ENCODE peak calls at places on chromosomes 3 and 15, in eight cellular contexts. Z is Panc1, X is Peyer's patch, R is dorsolateral prefrontal cortex, H is uterus, K is SJSA1, T is HCT116, I is psoas muscle. S is an unnamed sample.

GRCh38 chr15:101105059-101105851 is 146.6 kb downstream of the CHSY1 start:
- DNase-seq in Z (no peak), X (no peak), R (no peak), H (no peak), K (peak; percentile 60), T (no peak), I (peak; percentile 37), S (no peak)

GRCh38 chr3:140186421-140186920 is 251.5 kb downstream of the CLSTN2 start:
- DNase-seq in Z (no peak), X (no peak), R (no peak), H (peak; percentile 49), K (no peak), T (no peak), I (no peak), S (no peak)

GRCh38 chr15:62896969-62897486 is 145.5 kb upstream of the TPM1 start:
- DNase-seq in Z (peak; percentile 98), X (peak; percentile 74), R (peak; percentile 34), H (peak; percentile 95), K (peak; percentile 98), T (peak; percentile 94), I (peak; percentile 95), S (no peak)

GRCh38 chr15:45637552-45638033 is 2.8 kb downstream of the SQOR start:
- DNase-seq in Z (no peak), X (no peak), R (peak; percentile 19), H (peak; percentile 57), K (peak; percentile 56), T (no peak), I (peak; percentile 77), S (peak; percentile 91)

GRCh38 chr3:126300001-126300760 is 57.0 kb downstream of the KLF15 start:
- DNase-seq in Z (no peak), X (no peak), R (no peak), H (no peak), K (no peak), T (no peak), I (no peak), S (no peak)

GRCh38 chr3:156172536-156172935 is 52.2 kb downstream of the KCNAB1 start:
- DNase-seq in Z (no peak), X (no peak), R (no peak), H (no peak), K (no peak), T (no peak), I (no peak), S (no peak)

GRCh38 chr3:58899953-58900298 is 149.9 kb downstream of the CFAP20DC start:
- DNase-seq in Z (no peak), X (no peak), R (no peak), H (no peak), K (no peak), T (no peak), I (no peak), S (no peak)

GRCh38 chr3:112778298-112779008 is 68.2 kb downstream of the CD200R1L start:
- DNase-seq in Z (peak; percentile 24), X (no peak), R (no peak), H (no peak), K (no peak), T (no peak), I (no peak), S (no peak)

GRCh38 chr15:40238927-40239591 is at the start of gene PAK6:
- DNase-seq in Z (no peak), X (peak; percentile 65), R (peak; percentile 80), H (peak; percentile 54), K (peak; percentile 16), T (peak; percentile 51), I (peak; percentile 68), S (no peak)

GRCh38 chr3:129228891-129229585 is 20.4 kb upstream of the COPG1 start:
- DNase-seq in Z (no peak), X (no peak), R (no peak), H (no peak), K (peak; percentile 52), T (no peak), I (no peak), S (no peak)

GRCh38 chr3:129226374-129226773 is 23.0 kb upstream of the COPG1 start:
- DNase-seq in Z (peak; percentile 76), X (no peak), R (peak; percentile 73), H (peak; percentile 94), K (peak; percentile 81), T (peak; percentile 57), I (peak; percentile 97), S (no peak)

GRCh38 chr3:129230311-129231019 is 18.9 kb upstream of the COPG1 start:
- DNase-seq in Z (peak; percentile 56), X (no peak), R (no peak), H (no peak), K (peak; percentile 55), T (no peak), I (no peak), S (no peak)

DNA sequence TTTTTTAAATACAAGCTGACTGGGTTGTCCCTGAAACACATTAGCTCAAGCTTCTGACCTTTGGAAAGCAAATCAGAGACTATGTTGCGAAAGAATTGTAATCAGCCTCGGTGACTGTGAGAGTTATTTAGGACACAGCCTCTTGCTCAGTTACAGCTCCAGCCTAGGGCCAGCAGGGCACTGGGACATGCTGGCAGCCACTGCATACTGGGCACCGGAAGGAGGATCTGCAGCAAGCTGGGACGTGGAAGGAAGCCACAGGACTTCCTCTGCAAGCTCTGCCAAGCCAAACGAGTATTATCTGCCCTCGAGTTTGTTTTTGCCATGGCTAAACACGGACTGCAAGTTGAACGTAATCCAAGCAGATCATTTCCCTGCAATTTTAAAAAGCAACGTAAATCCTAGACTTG is 24.4 kb upstream of the COPG1 start:
- DNase-seq in Z (peak; percentile 67), X (peak; percentile 80), R (peak; percentile 69), H (peak; percentile 72), K (peak; percentile 16), T (no peak), I (peak; percentile 96), S (peak; percentile 54)
- H3K4me3 ChIP-seq in Z (peak overlapping the region; percentile 45), X (no peak overlapping the region), R (peak overlapping the region; percentile 12), H (no peak overlapping the region), K (no peak overlapping the region), T (peak overlapping the region; percentile 17), I (peak overlapping the region; percentile 33), S (peak overlapping the region; percentile 10)

GRCh38 chr3:47042231-47042791 is 62.8 kb downstream of the NBEAL2 start:
- DNase-seq in Z (no peak), X (no peak), R (no peak), H (no peak), K (no peak), T (no peak), I (no peak), S (no peak)

GRCh38 chr3:47047673-47048072 is 68.2 kb downstream of the NBEAL2 start:
- DNase-seq in Z (no peak), X (no peak), R (no peak), H (no peak), K (no peak), T (no peak), I (no peak), S (no peak)
- H3K27ac ChIP-seq in Z (no peak overlapping the region), X (no peak overlapping the region), R (peak overlapping the region; percentile 8), H (no peak overlapping the region), K (no peak overlapping the region), T (no peak overlapping the region), I (no peak overlapping the region), S (no peak overlapping the region)

GRCh38 chr3:186303985-186304384 is 58.0 kb downstream of the DGKG start:
- DNase-seq in Z (no peak), X (no peak), R (no peak), H (no peak), K (no peak), T (no peak), I (no peak), S (no peak)
- H3K27me3 ChIP-seq in Z (peaks cover 36% of the 10 kb centered on the region), X (no peaks in the 10 kb centered on the region), R (no peaks in the 10 kb centered on the region), H (no peaks in the 10 kb centered on the region), K (no peaks in the 10 kb centered on the region), T (peaks cover 61% of the 10 kb centered on the region), I (no peaks in the 10 kb centered on the region), S (peaks cover 4% of the 10 kb centered on the region)

DNA sequence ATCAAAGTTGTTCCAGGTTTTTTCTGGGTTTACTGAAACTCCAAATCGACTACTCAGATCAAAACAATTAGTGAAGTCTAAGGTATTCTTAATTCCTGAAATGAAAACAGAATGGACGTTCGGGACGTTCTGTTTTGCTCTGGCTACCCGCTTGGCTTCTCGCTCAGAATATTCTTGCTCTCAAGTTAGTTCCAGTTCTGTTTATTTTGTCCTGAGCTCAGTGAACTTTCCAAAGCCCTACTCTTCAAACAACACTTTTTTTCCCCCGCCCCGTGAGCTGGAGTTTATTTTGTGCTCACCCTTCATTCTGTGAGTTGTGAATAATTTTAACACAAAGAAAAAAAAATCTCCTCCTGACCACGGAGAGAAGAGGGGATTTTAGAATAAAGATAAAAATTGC is 72.6 kb downstream of the SAMMSON start:
- DNase-seq in Z (no peak), X (no peak), R (no peak), H (no peak), K (no peak), T (no peak), I (no peak), S (no peak)
- H3K4me3 ChIP-seq in Z (no peak overlapping the region), X (no peak overlapping the region), R (peak overlapping the region; percentile 46), H (no peak overlapping the region), K (no peak overlapping the region), T (no peak overlapping the region), I (peak overlapping the region; percentile 16), S (no peak overlapping the region)

DNA sequence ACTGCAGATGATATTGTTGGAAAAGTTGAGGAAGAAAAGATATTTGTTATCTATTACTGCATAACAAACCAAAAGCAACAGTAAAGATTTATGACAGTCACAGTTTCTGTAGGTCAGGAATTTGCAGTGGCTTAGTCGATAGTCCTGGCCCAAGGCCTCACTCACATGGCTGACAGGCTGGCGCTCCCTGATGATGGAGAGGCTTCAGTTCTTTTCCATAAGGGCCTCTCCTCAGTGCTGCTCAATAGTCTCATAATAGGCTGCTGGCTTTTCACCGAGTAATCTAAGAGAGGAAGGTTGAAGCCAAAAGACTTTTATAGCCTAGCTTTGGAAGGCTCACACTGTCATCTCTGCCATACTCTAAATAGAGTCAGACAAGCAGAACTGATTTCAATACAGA is 17.7 kb downstream of the IREB2 start:
- DNase-seq in Z (no peak), X (no peak), R (no peak), H (no peak), K (no peak), T (no peak), I (peak; percentile 65), S (no peak)
- H3K27ac ChIP-seq in Z (peak overlapping the region; percentile 95), X (no peak overlapping the region), R (no peak overlapping the region), H (peak overlapping the region; percentile 65), K (no peak overlapping the region), T (no peak overlapping the region), I (peak overlapping the region; percentile 70), S (no peak overlapping the region)

GRCh38 chr3:13676618-13677017 is 127.7 kb downstream of the FBLN2 start:
- DNase-seq in Z (no peak), X (no peak), R (no peak), H (no peak), K (no peak), T (no peak), I (no peak), S (no peak)

GRCh38 chr3:13673207-13673606 is 124.3 kb downstream of the FBLN2 start:
- DNase-seq in Z (no peak), X (no peak), R (no peak), H (no peak), K (no peak), T (no peak), I (peak; percentile 24), S (no peak)

GRCh38 chr3:13671536-13672233 is 122.8 kb downstream of the FBLN2 start:
- DNase-seq in Z (no peak), X (no peak), R (no peak), H (no peak), K (no peak), T (no peak), I (no peak), S (no peak)

GRCh38 chr3:13677272-13677671 is 128.3 kb downstream of the FBLN2 start:
- DNase-seq in Z (no peak), X (no peak), R (no peak), H (no peak), K (no peak), T (no peak), I (no peak), S (no peak)

GRCh38 chr3:13674538-13675185 is 125.7 kb downstream of the FBLN2 start:
- DNase-seq in Z (no peak), X (no peak), R (no peak), H (no peak), K (no peak), T (no peak), I (no peak), S (no peak)
- H3K27me3 ChIP-seq in Z (peaks cover 2% of the 10 kb centered on the region), X (no peaks in the 10 kb centered on the region), R (no peaks in the 10 kb centered on the region), H (no peaks in the 10 kb centered on the region), K (peaks cover 3% of the 10 kb centered on the region), T (peaks cover 39% of the 10 kb centered on the region), I (no peaks in the 10 kb centered on the region), S (peaks cover 2% of the 10 kb centered on the region)